ENCODE peak calls at places on chromosomes 3 and 15, in ten cellular contexts. G, P, E, Q, A, W, Y, M, K and F are unnamed samples.

GRCh38 chr15:81271761-81272644 is 51.9 kb downstream of the STARD5 start:
- DNase-seq in G (no peak), P (no peak), E (no peak), Q (no peak), A (no peak), W (no peak), Y (no peak), M (no peak), K (no peak), F (no peak)

GRCh38 chr3:63818282-63819150 is 583 bp upstream of the C3orf49 start:
- DNase-seq in G (peak), P (peak), E (peak), Q (peak), A (peak), W (peak), Y (peak), M (peak), K (peak), F (no peak)

GRCh38 chr15:71874245-71874644 is 63.9 kb downstream of the NR2E3 start:
- DNase-seq in G (no peak), P (no peak), E (no peak), Q (no peak), A (no peak), W (no peak), Y (no peak), M (no peak), K (no peak), F (no peak)

GRCh38 chr3:123271466-123272159 is 69.9 kb downstream of the SEC22A start:
- DNase-seq in G (peak), P (no peak), E (no peak), Q (no peak), A (no peak), W (no peak), Y (no peak), M (no peak), K (no peak), F (no peak)

GRCh38 chr15:32659340-32659831 is 17.9 kb downstream of the SCG5 start:
- DNase-seq in G (no peak), P (peak), E (no peak), Q (peak), A (no peak), W (no peak), Y (no peak), M (no peak), K (no peak), F (peak)

GRCh38 chr15:35596261-35596660 is 50.3 kb upstream of the DPH6 start:
- DNase-seq in G (no peak), P (peak), E (no peak), Q (no peak), A (no peak), W (no peak), Y (no peak), M (no peak), K (no peak), F (no peak)

GRCh38 chr3:38555926-38556325 is 59.8 kb downstream of the EXOG start:
- DNase-seq in G (no peak), P (no peak), E (no peak), Q (no peak), A (no peak), W (no peak), Y (no peak), M (no peak), K (no peak), F (peak)

GRCh38 chr3:98741121-98741716 is 21.9 kb upstream of the ST3GAL6 start:
- DNase-seq in G (peak), P (no peak), E (no peak), Q (peak), A (no peak), W (no peak), Y (no peak), M (no peak), K (no peak), F (no peak)

GRCh38 chr3:47096955-47097354 is 67.0 kb downstream of the SETD2 start:
- DNase-seq in G (peak), P (peak), E (no peak), Q (peak), A (no peak), W (no peak), Y (no peak), M (no peak), K (no peak), F (no peak)

GRCh38 chr3:172170841-172171240 is 131.5 kb downstream of the FNDC3B start:
- DNase-seq in G (no peak), P (no peak), E (no peak), Q (no peak), A (no peak), W (no peak), Y (no peak), M (no peak), K (no peak), F (no peak)

GRCh38 chr3:107981471-107982111 is 109.2 kb downstream of the CD47 start:
- DNase-seq in G (no peak), P (no peak), E (no peak), Q (no peak), A (no peak), W (no peak), Y (no peak), M (no peak), K (no peak), F (no peak)

GRCh38 chr3:134002326-134002725 is 27.4 kb downstream of the SLCO2A1 start:
- DNase-seq in G (peak), P (peak), E (no peak), Q (peak), A (no peak), W (no peak), Y (no peak), M (no peak), K (no peak), F (no peak)

GRCh38 chr15:40769310-40770146 is at the start of gene C15orf62:
- DNase-seq in G (peak), P (no peak), E (peak), Q (peak), A (no peak), W (peak), Y (no peak), M (peak), K (no peak), F (no peak)

GRCh38 chr15:75947117-75947516 is 43.4 kb downstream of the FBXO22 start:
- DNase-seq in G (peak), P (peak), E (no peak), Q (peak), A (no peak), W (no peak), Y (no peak), M (no peak), K (no peak), F (no peak)

GRCh38 chr3:123881771-123882170 is 2.4 kb downstream of the MYLK start:
- DNase-seq in G (no peak), P (no peak), E (no peak), Q (no peak), A (peak), W (no peak), Y (no peak), M (no peak), K (no peak), F (no peak)

GRCh38 chr3:35338186-35338585 is 301.1 kb upstream of the ARPP21 start:
- DNase-seq in G (no peak), P (no peak), E (no peak), Q (no peak), A (no peak), W (no peak), Y (no peak), M (no peak), K (no peak), F (no peak)

GRCh38 chr3:145857956-145858355 is 303.0 kb downstream of the PLOD2 start:
- DNase-seq in G (peak), P (no peak), E (no peak), Q (peak), A (no peak), W (no peak), Y (no peak), M (no peak), K (no peak), F (no peak)

GRCh38 chr15:79952329-79952728 is 18.7 kb downstream of the BCL2A1 start:
- DNase-seq in G (no peak), P (no peak), E (no peak), Q (no peak), A (no peak), W (no peak), Y (no peak), M (no peak), K (no peak), F (no peak)

GRCh38 chr15:67825880-67826716 is 789 bp downstream of the SKOR1 start:
- DNase-seq in G (no peak), P (no peak), E (no peak), Q (no peak), A (peak), W (no peak), Y (peak), M (peak), K (no peak), F (no peak)

GRCh38 chr15:67824900-67825879 is at the start of gene SKOR1:
- DNase-seq in G (peak), P (no peak), E (no peak), Q (peak), A (peak), W (no peak), Y (peak), M (peak), K (no peak), F (no peak)

GRCh38 chr15:67822537-67823370 is 2.6 kb upstream of the SKOR1 start:
- DNase-seq in G (no peak), P (no peak), E (no peak), Q (no peak), A (no peak), W (no peak), Y (no peak), M (peak), K (no peak), F (no peak)

GRCh38 chr15:67823371-67824156 is 1.7 kb upstream of the SKOR1 start:
- DNase-seq in G (no peak), P (no peak), E (no peak), Q (no peak), A (no peak), W (no peak), Y (peak), M (peak), K (no peak), F (no peak)

GRCh38 chr15:67824157-67824899 is 981 bp upstream of the SKOR1 start:
- DNase-seq in G (no peak), P (no peak), E (no peak), Q (no peak), A (no peak), W (no peak), Y (no peak), M (peak), K (no peak), F (no peak)
- TF ChIP-seq CTCF in G (no peak), P (no peak), E (no peak), Q (no peak), A (no peak), W (no peak), Y (no peak), M (no peak), K (no peak), F (no peak)

DNA sequence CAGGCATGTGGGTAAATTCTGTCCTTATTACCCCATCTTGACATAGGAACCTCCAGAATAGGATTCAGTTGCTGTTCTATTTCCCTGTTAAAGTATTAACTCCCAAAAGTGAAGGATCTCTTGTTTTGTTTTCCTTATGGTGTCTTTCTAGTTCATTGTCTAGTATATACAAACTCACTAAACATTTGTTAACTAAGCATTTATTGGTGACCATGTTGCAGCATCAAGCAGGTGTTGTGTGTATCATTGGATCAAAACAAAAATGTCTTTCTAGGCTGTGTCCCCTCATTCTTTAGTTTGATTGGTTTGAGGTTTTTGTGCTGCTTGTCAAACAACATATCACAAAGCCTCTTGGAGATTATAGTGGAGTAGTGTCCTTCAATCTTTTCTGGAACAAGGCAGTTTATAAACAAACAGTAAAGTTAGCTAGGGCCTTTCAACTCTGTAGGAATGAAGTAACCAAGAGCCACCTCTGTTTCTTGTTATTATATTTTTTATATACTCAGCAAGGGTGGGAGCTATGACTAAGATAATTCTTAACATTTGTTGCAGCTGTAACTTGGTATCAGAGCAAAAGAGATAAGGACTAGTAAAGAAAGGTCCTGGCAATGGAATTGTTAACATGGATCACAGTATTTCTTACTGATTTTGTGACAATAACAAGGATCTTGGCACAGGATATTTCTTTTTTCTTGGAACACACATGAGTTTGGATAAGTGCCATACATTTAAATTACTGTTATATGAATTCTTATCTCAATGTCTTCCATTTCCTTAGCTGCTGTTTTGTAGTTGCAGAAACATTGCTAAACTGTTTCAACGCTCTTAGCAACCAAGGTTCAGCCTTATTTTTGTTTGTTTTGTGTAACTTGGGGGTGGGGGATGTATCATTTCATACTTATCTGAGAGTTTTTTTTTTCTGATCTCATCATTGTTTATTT is 49.3 kb downstream of the TMOD3 start:
- DNase-seq in G (peak), P (peak), E (no peak), Q (peak), A (no peak), W (no peak), Y (no peak), M (no peak), K (no peak), F (no peak)
- TF ChIP-seq CTCF in G (no peak), P (no peak), E (no peak), Q (no peak), A (no peak), W (no peak), Y (no peak), M (no peak), K (no peak), F (no peak)

DNA sequence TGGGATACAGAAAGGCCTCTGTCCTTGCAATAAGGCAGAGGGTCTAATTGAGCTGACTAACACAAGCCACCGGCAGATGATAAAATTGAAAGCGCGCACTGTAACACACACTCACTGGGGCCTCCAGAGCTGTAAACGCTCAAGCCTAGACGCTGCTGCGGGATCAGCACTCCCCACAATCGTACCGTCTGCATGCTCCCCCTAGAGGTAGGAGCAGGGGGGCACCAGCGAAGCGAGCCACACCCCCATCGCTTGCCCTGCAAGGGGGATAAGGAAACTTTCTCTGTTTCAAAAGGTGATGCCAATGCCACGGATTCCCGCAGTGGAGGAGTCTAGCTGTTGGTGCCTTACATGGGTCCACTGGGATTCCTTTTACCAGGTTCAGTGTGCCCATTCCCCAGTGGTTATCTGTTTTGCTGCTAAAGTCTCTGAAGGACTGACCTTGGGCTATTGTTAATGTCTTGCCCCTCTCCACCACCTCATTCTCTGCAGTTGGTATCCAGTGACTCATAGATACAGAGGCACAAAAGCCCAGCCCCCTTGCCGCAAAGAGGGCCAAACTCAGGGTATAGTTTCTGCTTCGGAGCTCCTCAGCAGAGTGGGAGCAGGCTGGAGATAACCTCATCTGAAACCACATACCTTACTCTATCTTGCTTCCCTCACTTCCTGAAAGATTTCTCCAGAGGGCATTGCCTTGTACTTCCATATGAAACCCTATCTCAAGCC is 139.3 kb upstream of the KBTBD8 start:
- DNase-seq in G (no peak), P (no peak), E (no peak), Q (no peak), A (peak), W (no peak), Y (peak), M (no peak), K (no peak), F (no peak)
- TF ChIP-seq CTCF in G (peak), P (no peak), E (no peak), Q (no peak), A (peak), W (no peak), Y (peak), M (no peak), K (no peak), F (peak)

GRCh38 chr3:150251187-150251592 is 156.9 kb upstream of the TSC22D2 start:
- DNase-seq in G (no peak), P (no peak), E (no peak), Q (no peak), A (no peak), W (no peak), Y (no peak), M (no peak), K (no peak), F (no peak)
- TF ChIP-seq CTCF in G (no peak), P (no peak), E (no peak), Q (no peak), A (no peak), W (no peak), Y (no peak), M (no peak), K (no peak), F (no peak)

GRCh38 chr3:194285859-194286197 is 65.3 kb downstream of the CPN2 start:
- DNase-seq in G (peak), P (no peak), E (no peak), Q (peak), A (peak), W (no peak), Y (peak), M (no peak), K (no peak), F (no peak)

GRCh38 chr3:194285024-194285858 is 65.9 kb downstream of the CPN2 start:
- DNase-seq in G (peak), P (no peak), E (no peak), Q (peak), A (peak), W (no peak), Y (no peak), M (no peak), K (no peak), F (no peak)

GRCh38 chr3:194286747-194287146 is 64.4 kb downstream of the CPN2 start:
- DNase-seq in G (no peak), P (no peak), E (no peak), Q (no peak), A (peak), W (no peak), Y (peak), M (no peak), K (no peak), F (no peak)

GRCh38 chr3:194287977-194288706 is 63.0 kb downstream of the CPN2 start:
- DNase-seq in G (no peak), P (no peak), E (no peak), Q (no peak), A (peak), W (no peak), Y (no peak), M (no peak), K (no peak), F (no peak)

GRCh38 chr3:194287392-194287791 is 63.7 kb downstream of the CPN2 start:
- DNase-seq in G (no peak), P (no peak), E (no peak), Q (no peak), A (no peak), W (no peak), Y (no peak), M (no peak), K (no peak), F (no peak)
- TF ChIP-seq CTCF in G (no peak), P (no peak), E (no peak), Q (no peak), A (no peak), W (no peak), Y (no peak), M (no peak), K (no peak), F (peak)

GRCh38 chr3:194009019-194009418 is 126.9 kb upstream of the HES1 start:
- DNase-seq in G (no peak), P (no peak), E (no peak), Q (no peak), A (no peak), W (no peak), Y (no peak), M (no peak), K (no peak), F (no peak)

GRCh38 chr3:194014756-194015155 is 121.2 kb upstream of the HES1 start:
- DNase-seq in G (no peak), P (no peak), E (no peak), Q (no peak), A (no peak), W (no peak), Y (no peak), M (no peak), K (no peak), F (no peak)

GRCh38 chr3:194011807-194012206 is 124.1 kb upstream of the HES1 start:
- DNase-seq in G (no peak), P (no peak), E (no peak), Q (no peak), A (no peak), W (no peak), Y (no peak), M (no peak), K (no peak), F (no peak)

GRCh38 chr3:194009892-194010533 is 125.9 kb upstream of the HES1 start:
- DNase-seq in G (no peak), P (no peak), E (no peak), Q (no peak), A (peak), W (no peak), Y (peak), M (no peak), K (no peak), F (no peak)

DNA sequence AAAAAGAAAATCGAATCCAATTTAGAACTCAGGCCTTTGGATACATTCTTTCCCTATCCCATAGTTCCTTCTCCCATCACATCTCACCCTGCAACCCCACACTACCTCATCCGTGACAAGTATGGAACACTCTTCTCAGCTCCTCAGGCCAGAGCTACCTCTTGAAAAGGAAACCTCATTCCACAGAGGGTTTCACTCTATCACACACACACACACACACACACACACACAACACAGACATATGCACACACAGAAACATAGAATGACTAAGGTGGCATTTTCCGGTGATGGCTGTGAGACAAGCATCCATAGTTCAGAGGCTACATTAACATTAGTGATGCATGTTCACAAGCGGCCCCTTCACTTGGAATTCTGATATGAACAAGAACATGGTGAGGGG is 122.0 kb upstream of the HES1 start:
- DNase-seq in G (no peak), P (no peak), E (no peak), Q (no peak), A (no peak), W (no peak), Y (no peak), M (no peak), K (no peak), F (no peak)
- TF ChIP-seq CTCF in G (no peak), P (no peak), E (no peak), Q (no peak), A (no peak), W (no peak), Y (no peak), M (no peak), K (no peak), F (no peak)

GRCh38 chr3:14760185-14760584 is 58.6 kb upstream of the FGD5 start:
- DNase-seq in G (no peak), P (no peak), E (no peak), Q (no peak), A (no peak), W (no peak), Y (no peak), M (no peak), K (no peak), F (no peak)

GRCh38 chr3:14764331-14765064 is 54.3 kb upstream of the FGD5 start:
- DNase-seq in G (no peak), P (peak), E (no peak), Q (peak), A (no peak), W (no peak), Y (no peak), M (no peak), K (no peak), F (peak)

GRCh38 chr3:14765065-14765410 is 53.7 kb upstream of the FGD5 start:
- DNase-seq in G (no peak), P (no peak), E (no peak), Q (no peak), A (no peak), W (no peak), Y (no peak), M (no peak), K (no peak), F (no peak)

GRCh38 chr3:14761121-14761672 is 57.6 kb upstream of the FGD5 start:
- DNase-seq in G (no peak), P (no peak), E (no peak), Q (no peak), A (peak), W (no peak), Y (no peak), M (no peak), K (no peak), F (peak)

DNA sequence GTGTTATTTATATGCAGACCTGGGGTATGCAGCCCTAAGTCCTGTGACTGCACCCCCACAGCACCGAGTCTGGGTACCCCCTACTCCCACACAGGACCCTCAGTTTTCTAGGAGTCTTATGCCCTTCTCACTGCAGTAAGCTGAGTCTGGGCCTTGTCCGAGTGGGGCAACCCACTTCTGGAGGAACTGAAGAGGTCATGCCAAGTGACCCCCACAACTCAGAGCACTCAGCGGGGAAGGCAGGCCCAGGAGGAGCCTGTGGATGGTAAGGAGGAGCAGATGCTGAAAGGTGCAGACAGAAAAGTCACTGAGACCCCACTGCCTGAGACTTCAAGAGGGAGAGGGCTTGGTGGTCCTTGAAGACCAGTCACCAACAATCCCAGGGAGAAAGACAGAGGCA is 56.1 kb upstream of the FGD5 start:
- DNase-seq in G (no peak), P (no peak), E (no peak), Q (no peak), A (no peak), W (no peak), Y (no peak), M (no peak), K (no peak), F (peak)
- TF ChIP-seq CTCF in G (no peak), P (no peak), E (no peak), Q (no peak), A (no peak), W (no peak), Y (no peak), M (no peak), K (no peak), F (no peak)